ENCODE peak calls at places on chromosomes 12 and 14, in seven cellular contexts. Q is HFF-Myc; W is CD8-positive, alpha-beta T cell; R is NCI-H345; V is activated CD8-positive, alpha-beta T cell treated with anti-CD3 and anti-CD28 coated beads for 36 hours; T is NB4; J is caudate nucleus. N is an unnamed sample.

GRCh38 chr14:38042356-38042755 is 165.3 kb upstream of the SSTR1 start:
- DNase-seq in Q (peak), W (no peak), R (no peak), V (no peak), T (no peak), J (no peak), N (no peak)

GRCh38 chr12:82959821-82960220 is 273.1 kb downstream of the TMTC2 start:
- DNase-seq in Q (no peak), W (no peak), R (no peak), V (no peak), T (no peak), J (no peak), N (no peak)

GRCh38 chr14:43795600-43796228 is 711.4 kb downstream of the FSCB start:
- DNase-seq in Q (no peak), W (no peak), R (peak), V (no peak), T (peak), J (no peak), N (no peak)

GRCh38 chr14:97180304-97181200 is 383.4 kb downstream of the VRK1 start:
- DNase-seq in Q (no peak), W (no peak), R (no peak), V (peak), T (peak), J (peak), N (peak)

GRCh38 chr14:77000340-77001235 is 27.9 kb downstream of the IRF2BPL start:
- DNase-seq in Q (no peak), W (no peak), R (peak), V (peak), T (no peak), J (no peak), N (peak)

GRCh38 chr14:22850944-22851790 is 14.8 kb downstream of the MMP14 start:
- DNase-seq in Q (no peak), W (no peak), R (no peak), V (peak), T (peak), J (peak), N (peak)

GRCh38 chr12:110546339-110546738 is 36.8 kb downstream of the PPTC7 start:
- DNase-seq in Q (peak), W (no peak), R (no peak), V (no peak), T (peak), J (no peak), N (no peak)

GRCh38 chr12:100824476-100824875 is 29.9 kb downstream of the ANO4 start:
- DNase-seq in Q (no peak), W (no peak), R (no peak), V (no peak), T (no peak), J (no peak), N (no peak)

GRCh38 chr12:42804928-42805327 is 215.4 kb upstream of the PRICKLE1 start:
- DNase-seq in Q (no peak), W (no peak), R (no peak), V (no peak), T (peak), J (no peak), N (no peak)

GRCh38 chr14:54606631-54607133 is 39.8 kb downstream of the SAMD4A start:
- DNase-seq in Q (no peak), W (no peak), R (no peak), V (no peak), T (no peak), J (no peak), N (no peak)

GRCh38 chr12:121805171-121805687 is 1.4 kb downstream of the SETD1B start:
- DNase-seq in Q (no peak), W (no peak), R (peak), V (no peak), T (peak), J (no peak), N (no peak)

GRCh38 chr12:12897286-12897685 is 5.9 kb downstream of the GPRC5A start:
- DNase-seq in Q (no peak), W (no peak), R (no peak), V (no peak), T (no peak), J (no peak), N (no peak)

GRCh38 chr12:30830751-30831150 is 76.0 kb upstream of the CAPRIN2 start:
- DNase-seq in Q (no peak), W (no peak), R (no peak), V (no peak), T (no peak), J (no peak), N (no peak)

GRCh38 chr14:101819251-101819990 is 57.9 kb downstream of the PPP2R5C start:
- DNase-seq in Q (no peak), W (peak), R (no peak), V (peak), T (no peak), J (no peak), N (no peak)

GRCh38 chr12:45183263-45183662 is 32.6 kb upstream of the ANO6 start:
- DNase-seq in Q (no peak), W (no peak), R (no peak), V (no peak), T (no peak), J (no peak), N (no peak)

GRCh38 chr12:22105542-22105941 is 59.5 kb downstream of the CMAS start:
- DNase-seq in Q (no peak), W (no peak), R (no peak), V (no peak), T (no peak), J (no peak), N (no peak)

GRCh38 chr12:132139912-132140311 is 4.2 kb downstream of the DDX51 start:
- DNase-seq in Q (no peak), W (no peak), R (no peak), V (no peak), T (no peak), J (no peak), N (no peak)

GRCh38 chr14:63512861-63513260 is 30.3 kb downstream of the PPP2R5E start:
- DNase-seq in Q (no peak), W (no peak), R (no peak), V (no peak), T (no peak), J (no peak), N (no peak)

GRCh38 chr12:7042847-7043246 is 17.7 kb upstream of the C1S start:
- DNase-seq in Q (no peak), W (no peak), R (peak), V (no peak), T (peak), J (no peak), N (no peak)

N was measured in occipital lobe.